ENCODE peak calls at places on chromosomes 2 and 18, in four cellular contexts. One of them, this sample, is unnamed.

GRCh38 chr2:109481196-109481555 is 132.6 kb downstream of the SEPTIN10 start:
- DNase-seq in adrenal gland: no peak
- DNase-seq in AG10803: no peak
- DNase-seq in OCI-LY7: no peak
- DNase-seq in this sample: no peak

GRCh38 chr2:10549621-10550020 is 101.5 kb upstream of the ODC1 start:
- DNase-seq in AG10803: no peak
- DNase-seq in adrenal gland: no peak
- DNase-seq in OCI-LY7: no peak
- DNase-seq in this sample: no peak

GRCh38 chr2:73984922-73985317 is 210 bp downstream of the TET3 start:
- DNase-seq in adrenal gland: no peak
- DNase-seq in AG10803: no peak
- DNase-seq in OCI-LY7: no peak
- DNase-seq in this sample: peak; percentile 68

GRCh38 chr2:203959265-203960034 is 22.9 kb downstream of the ICOS start:
- DNase-seq in adrenal gland: no peak
- DNase-seq in AG10803: peak; percentile 16
- DNase-seq in OCI-LY7: no peak
- DNase-seq in this sample: no peak

GRCh38 chr2:2109186-2109585 is 221.9 kb downstream of the MYT1L start:
- DNase-seq in adrenal gland: no peak
- DNase-seq in OCI-LY7: no peak
- DNase-seq in AG10803: no peak
- DNase-seq in this sample: no peak

GRCh38 chr2:56168163-56168562 is 15.6 kb upstream of the CCDC85A start:
- DNase-seq in AG10803: peak; percentile 75
- DNase-seq in OCI-LY7: no peak
- DNase-seq in adrenal gland: no peak
- DNase-seq in this sample: no peak

GRCh38 chr2:63654959-63655358 is 66.2 kb downstream of the MDH1 start:
- DNase-seq in AG10803: peak; percentile 68
- DNase-seq in adrenal gland: no peak
- DNase-seq in OCI-LY7: no peak
- DNase-seq in this sample: peak; percentile 59

GRCh38 chr2:30683240-30683956 is 123.8 kb downstream of the CAPN13 start:
- DNase-seq in OCI-LY7: peak; percentile 60
- DNase-seq in adrenal gland: no peak
- DNase-seq in AG10803: no peak
- DNase-seq in this sample: no peak

GRCh38 chr2:33051586-33052385 is 105.0 kb downstream of the LTBP1 start:
- DNase-seq in OCI-LY7: peak; percentile 43
- DNase-seq in AG10803: peak; percentile 94
- DNase-seq in adrenal gland: no peak
- DNase-seq in this sample: no peak
- TF ChIP-seq CTCF in OCI-LY7: no peak
- TF ChIP-seq CTCF in AG10803: no peak
- TF ChIP-seq CTCF in adrenal gland: no peak
- TF ChIP-seq CTCF in this sample: no peak

GRCh38 chr2:232142049-232142448 is 180.5 kb downstream of the DIS3L2 start:
- DNase-seq in OCI-LY7: peak; percentile 60
- DNase-seq in adrenal gland: peak; percentile 62
- DNase-seq in AG10803: peak; percentile 21
- DNase-seq in this sample: peak; percentile 69
- TF ChIP-seq CTCF in OCI-LY7: peak; percentile 90
- TF ChIP-seq CTCF in adrenal gland: peak; percentile 78
- TF ChIP-seq CTCF in AG10803: peak; percentile 70
- TF ChIP-seq CTCF in this sample: peak; percentile 64

DNA sequence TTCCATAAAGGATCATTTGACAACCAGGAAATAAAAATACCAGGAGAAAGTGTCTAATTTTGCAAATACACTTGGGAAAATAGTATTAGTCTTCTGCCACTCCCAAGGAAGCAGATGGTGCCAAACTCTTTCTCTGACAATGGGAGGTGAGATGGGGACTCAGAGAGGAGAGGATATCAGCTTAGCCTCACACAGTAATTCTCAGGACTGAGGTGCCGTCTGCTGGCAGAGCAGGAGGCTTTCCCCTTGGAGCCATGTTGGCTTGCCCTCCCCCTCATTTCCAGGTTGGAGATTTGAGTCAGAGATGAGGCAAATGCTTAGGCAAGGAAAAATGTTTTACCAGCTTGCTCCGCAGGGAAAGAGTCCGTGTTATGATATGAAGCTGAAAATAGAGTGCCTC is 107.6 kb upstream of the CELF4 start:
- DNase-seq in AG10803: no peak
- DNase-seq in OCI-LY7: no peak
- DNase-seq in adrenal gland: no peak
- DNase-seq in this sample: no peak
- TF ChIP-seq CTCF in AG10803: no peak
- TF ChIP-seq CTCF in OCI-LY7: no peak
- TF ChIP-seq CTCF in adrenal gland: no peak
- TF ChIP-seq CTCF in this sample: no peak

GRCh38 chr18:44597797-44598196 is 82.9 kb upstream of the SETBP1 start:
- DNase-seq in OCI-LY7: no peak
- DNase-seq in AG10803: no peak
- DNase-seq in adrenal gland: no peak
- DNase-seq in this sample: no peak

GRCh38 chr18:44599409-44599808 is 81.3 kb upstream of the SETBP1 start:
- DNase-seq in OCI-LY7: no peak
- DNase-seq in AG10803: peak; percentile 79
- DNase-seq in adrenal gland: peak; percentile 54
- DNase-seq in this sample: no peak

GRCh38 chr18:44601447-44601846 is 79.2 kb upstream of the SETBP1 start:
- DNase-seq in AG10803: peak; percentile 83
- DNase-seq in adrenal gland: no peak
- DNase-seq in OCI-LY7: no peak
- DNase-seq in this sample: no peak

GRCh38 chr18:44594779-44595467 is 85.8 kb upstream of the SETBP1 start:
- DNase-seq in AG10803: peak; percentile 76
- DNase-seq in OCI-LY7: no peak
- DNase-seq in adrenal gland: no peak
- DNase-seq in this sample: no peak

GRCh38 chr18:44598514-44598913 is 82.2 kb upstream of the SETBP1 start:
- DNase-seq in AG10803: no peak
- DNase-seq in adrenal gland: no peak
- DNase-seq in OCI-LY7: no peak
- DNase-seq in this sample: no peak
- TF ChIP-seq CTCF in AG10803: no peak
- TF ChIP-seq CTCF in adrenal gland: no peak
- TF ChIP-seq CTCF in OCI-LY7: peak; percentile 14
- TF ChIP-seq CTCF in this sample: no peak